ENCODE peak calls at places on chromosomes 12 and 14, in nine cellular contexts. D is lung, S is K562, O is spleen, M is dorsolateral prefrontal cortex, N is PC-9, G is AG09309, F is BJ, W is upper lobe of right lung. X is an unnamed sample.
A peak's percentile ranks its signal among the peaks of the same experiment; 100 is the strongest.

GRCh38 chr14:102512713-102513373 is 3.3 kb upstream of the ANKRD9 start:
- DNase-seq in F (no peak), D (no peak), N (no peak), O (no peak), M (no peak), G (no peak), S (no peak), W (no peak), X (no peak)

GRCh38 chr12:125129592-125130255 is 64.5 kb downstream of the AACS start:
- DNase-seq in M (no peak), D (no peak), S (no peak), O (no peak), N (no peak), F (no peak), W (no peak), G (no peak), X (no peak)

GRCh38 chr12:96233941-96234461 is 39.8 kb downstream of the ELK3 start:
- DNase-seq in F (peak; percentile 83), S (no peak), G (peak; percentile 96), O (peak; percentile 75), M (peak; percentile 96), D (peak; percentile 65), N (no peak), W (peak; percentile 74), X (no peak)

GRCh38 chr12:65858831-65859230 is 34.5 kb downstream of the HMGA2 start:
- DNase-seq in D (no peak), G (no peak), W (no peak), M (no peak), F (no peak), O (no peak), S (no peak), N (no peak), X (peak; percentile 68)

GRCh38 chr14:26960049-26960688 is 362.3 kb upstream of the NOVA1 start:
- DNase-seq in G (no peak), O (no peak), N (no peak), W (no peak), S (no peak), F (no peak), M (no peak), D (no peak), X (no peak)

GRCh38 chr14:71692496-71692895 is 239.7 kb upstream of the RGS6 start:
- DNase-seq in W (no peak), F (no peak), N (no peak), O (no peak), G (no peak), S (no peak), M (peak; percentile 59), D (peak; percentile 53), X (no peak)

GRCh38 chr12:16030729-16031128 is 119.6 kb downstream of the DERA start:
- DNase-seq in G (no peak), O (no peak), S (no peak), N (no peak), F (no peak), W (no peak), M (no peak), D (no peak), X (no peak)

GRCh38 chr12:122994781-122995502 is 14.5 kb downstream of the ARL6IP4 start:
- DNase-seq in S (no peak), G (no peak), N (no peak), F (no peak), D (no peak), W (no peak), O (peak; percentile 62), M (no peak), X (no peak)

GRCh38 chr12:116360579-116361403 is 83.3 kb upstream of the MED13L start:
- DNase-seq in W (no peak), G (no peak), N (no peak), O (peak; percentile 40), S (peak; percentile 87), D (no peak), M (no peak), F (no peak), X (no peak)

GRCh38 chr12:24679135-24679534 is 269.8 kb downstream of the BCAT1 start:
- DNase-seq in G (no peak), O (no peak), N (no peak), M (no peak), S (no peak), F (no peak), D (no peak), W (no peak), X (no peak)

GRCh38 chr12:79512068-79512467 is 178.7 kb downstream of the PAWR start:
- DNase-seq in S (no peak), D (no peak), F (no peak), M (no peak), W (no peak), G (no peak), O (no peak), N (no peak), X (no peak)

GRCh38 chr12:89893972-89894706 is 185.5 kb upstream of the ATP2B1 start:
- DNase-seq in M (no peak), W (no peak), D (no peak), O (no peak), N (no peak), F (peak; percentile 20), G (peak; percentile 27), S (no peak), X (peak; percentile 70)

GRCh38 chr14:53896773-53897172 is 59.9 kb downstream of the BMP4 start:
- DNase-seq in S (no peak), G (peak; percentile 37), N (no peak), D (no peak), F (peak; percentile 63), O (no peak), M (no peak), W (no peak), X (no peak)

GRCh38 chr14:77130386-77130785 is 11.2 kb downstream of the ZDHHC22 start:
- DNase-seq in W (peak; percentile 22), O (no peak), G (no peak), S (no peak), M (no peak), D (no peak), N (no peak), F (no peak), X (no peak)

GRCh38 chr12:3333991-3334391 is 157.0 kb upstream of the PRMT8 start:
- DNase-seq in G (no peak), M (peak; percentile 55), O (no peak), N (no peak), W (peak; percentile 51), S (no peak), D (no peak), F (no peak), X (no peak)
- TF ChIP-seq CTCF in G (no peak), M (no peak), O (no peak), N (no peak), W (no peak), S (no peak), D (no peak), F (no peak), X (no peak)

GRCh38 chr12:109458086-109458485 is 19.0 kb downstream of the KCTD10 start:
- DNase-seq in D (no peak), W (no peak), F (no peak), M (no peak), S (no peak), O (no peak), G (no peak), N (no peak), X (no peak)
- H3K4me3 ChIP-seq in D (no peak overlapping the region), W (no peak overlapping the region), F (no peak overlapping the region), M (no peak overlapping the region), S (no peak overlapping the region), O (no peak overlapping the region), G (no peak overlapping the region), N (no peak overlapping the region), X (no peak overlapping the region)

DNA sequence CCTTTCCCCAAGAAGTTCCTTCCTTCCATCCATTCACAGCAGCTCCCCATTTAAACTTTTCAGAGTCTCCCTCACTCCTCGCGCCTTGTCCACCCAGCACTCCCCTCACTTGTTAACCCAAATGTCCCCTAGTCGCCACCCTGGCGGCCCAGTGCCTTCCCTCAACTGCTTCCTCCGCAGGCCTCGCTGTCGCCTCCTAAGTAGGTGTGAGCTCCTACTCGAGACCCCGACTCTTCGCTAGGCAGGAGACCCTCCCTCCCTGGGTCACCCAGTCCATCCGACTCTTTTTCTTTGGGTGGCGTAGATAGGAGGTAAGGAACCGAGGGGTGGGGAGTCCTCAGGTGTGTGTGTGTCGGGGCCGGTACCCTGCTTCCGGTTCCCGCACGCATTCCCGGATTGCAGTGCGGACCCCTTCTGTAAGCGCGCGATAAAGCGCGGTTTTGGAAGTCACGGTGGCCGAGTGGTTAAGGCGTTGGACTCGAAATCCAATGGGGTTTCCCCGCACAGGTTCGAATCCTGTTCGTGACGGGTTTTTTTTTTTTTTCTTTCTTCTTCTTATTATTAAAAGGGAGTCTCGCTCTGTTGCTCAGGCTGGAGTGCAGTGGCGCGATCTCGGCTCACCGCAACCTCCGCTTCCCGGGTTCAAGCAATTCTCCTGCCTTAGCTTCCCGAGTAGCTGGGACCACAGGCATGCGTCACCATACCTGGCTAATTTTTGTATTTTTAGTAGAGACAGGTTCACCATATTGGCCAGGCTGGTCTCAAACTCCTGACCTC is 823 bp upstream of the SMARCC2 start:
- DNase-seq in O (peak; percentile 90), S (peak; percentile 80), M (peak; percentile 86), W (peak; percentile 92), N (peak; percentile 89), F (no peak), G (peak; percentile 35), D (peak; percentile 84), X (peak; percentile 75)
- TF ChIP-seq CTCF in O (no peak), S (no peak), M (no peak), W (no peak), N (peak; percentile 32), F (no peak), G (no peak), D (no peak), X (no peak)

GRCh38 chr12:6684609-6685008 is 4.6 kb downstream of the ZNF384 start:
- DNase-seq in F (no peak), W (no peak), G (no peak), N (no peak), O (no peak), M (no peak), D (no peak), S (peak; percentile 30), X (no peak)
- H3K4me3 ChIP-seq in F (no peak overlapping the region), W (no peak overlapping the region), G (no peak overlapping the region), N (no peak overlapping the region), O (no peak overlapping the region), M (no peak overlapping the region), D (no peak overlapping the region), S (no peak overlapping the region), X (no peak overlapping the region)

X was measured in bronchial epithelial cell.